ENCODE peak calls at places on chromosomes 11 and 22, in five cellular contexts. J is IMR-90, S is neuronal stem cell, X is H9, Q is trophoblast cell. O is an unnamed sample.

GRCh38 chr22:23574371-23574811 is 5.7 kb downstream of the IGLL1 start:
- DNase-seq in X (no peak), Q (peak), J (no peak), S (no peak), O (no peak)

GRCh38 chr11:71204294-71204693 is 48.1 kb downstream of the SHANK2 start:
- DNase-seq in X (no peak), Q (no peak), J (no peak), S (no peak), O (no peak)

GRCh38 chr11:116353517-116353916 is 419.3 kb downstream of the BUD13 start:
- DNase-seq in S (no peak), Q (no peak), J (no peak), X (no peak), O (no peak)

GRCh38 chr11:102244681-102245409 is 72.4 kb upstream of the BIRC3 start:
- DNase-seq in S (no peak), Q (peak), J (peak), X (no peak), O (no peak)

GRCh38 chr11:16840951-16841350 is 102.5 kb downstream of the C11orf58 start:
- DNase-seq in J (no peak), S (no peak), Q (no peak), X (no peak), O (no peak)

GRCh38 chr11:79244175-79244804 is 196.5 kb downstream of the TENM4 start:
- DNase-seq in X (no peak), S (no peak), Q (no peak), J (peak), O (no peak)

GRCh38 chr11:115287266-115287665 is 216.9 kb downstream of the CADM1 start:
- DNase-seq in J (no peak), Q (no peak), S (no peak), X (no peak), O (no peak)

GRCh38 chr22:17570851-17571631 is 7.7 kb downstream of the SLC25A18 start:
- DNase-seq in J (peak), S (no peak), Q (no peak), X (no peak), O (peak)

GRCh38 chr11:121119444-121119843 is 18.4 kb downstream of the TECTA start:
- DNase-seq in S (no peak), Q (no peak), X (no peak), J (no peak), O (no peak)

GRCh38 chr11:85867751-85868150 is 12.6 kb downstream of the CCDC83 start:
- DNase-seq in J (peak), X (no peak), Q (no peak), S (no peak), O (no peak)

GRCh38 chr11:957201-957920 is 31.7 kb downstream of the AP2A2 start:
- DNase-seq in S (no peak), X (no peak), J (no peak), Q (peak), O (no peak)

GRCh38 chr11:12182650-12183511 is 72.5 kb downstream of the MICAL2 start:
- DNase-seq in J (peak), S (no peak), X (no peak), Q (peak), O (peak)

GRCh38 chr11:75476716-75477613 is 44.0 kb upstream of the KLHL35 start:
- DNase-seq in S (no peak), X (no peak), Q (no peak), J (no peak), O (no peak)

GRCh38 chr11:75475767-75476650 is 43.0 kb upstream of the KLHL35 start:
- DNase-seq in Q (no peak), S (no peak), X (no peak), J (peak), O (no peak)

GRCh38 chr11:75473684-75474083 is 40.7 kb upstream of the KLHL35 start:
- DNase-seq in J (no peak), Q (no peak), S (no peak), X (no peak), O (no peak)

GRCh38 chr11:75474240-75474639 is 41.2 kb upstream of the KLHL35 start:
- DNase-seq in Q (no peak), J (peak), S (no peak), X (no peak), O (no peak)

GRCh38 chr11:75474878-75475766 is 42.1 kb upstream of the KLHL35 start:
- DNase-seq in X (peak), Q (no peak), S (no peak), J (peak), O (peak)
- H2BK120ac ChIP-seq in X (no peak), Q (peak), S (peak), J (peak), O (no peak)

GRCh38 chr11:10454902-10455631 is at the start of gene AMPD3:
- DNase-seq in X (peak), Q (peak), S (no peak), J (peak), O (no peak)

GRCh38 chr11:10454506-10454901 is 560 bp upstream of the AMPD3 start:
- DNase-seq in X (no peak), Q (no peak), J (no peak), S (no peak), O (no peak)

GRCh38 chr11:10455637-10456487 is 798 bp downstream of the AMPD3 start:
- DNase-seq in J (peak), Q (peak), S (peak), X (peak), O (peak)

GRCh38 chr11:10457901-10458300 is 2.8 kb downstream of the AMPD3 start:
- DNase-seq in Q (no peak), X (peak), S (no peak), J (no peak), O (no peak)

DNA sequence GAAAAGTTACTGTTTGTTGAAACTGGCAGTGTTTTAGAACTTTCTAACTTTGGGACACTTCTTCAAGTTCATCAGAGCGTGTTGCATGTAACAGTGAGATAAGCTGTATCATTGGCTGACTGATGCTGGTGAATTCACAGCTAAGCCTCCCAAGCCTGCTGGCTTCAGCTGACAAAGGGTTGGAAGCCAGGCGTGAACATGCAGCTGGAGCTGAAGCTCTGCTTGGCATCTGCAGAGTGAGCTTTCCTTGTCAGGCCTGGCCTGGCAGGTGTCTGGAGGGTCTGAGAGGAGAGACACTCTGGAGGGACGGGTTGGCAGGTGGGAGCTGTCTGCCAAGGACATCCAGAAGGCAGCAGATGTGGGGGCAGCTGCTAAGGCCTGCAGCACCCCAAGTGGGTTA is 1.5 kb downstream of the AMPD3 start:
- DNase-seq in J (no peak), Q (no peak), X (peak), S (no peak), O (peak)
- H2BK120ac ChIP-seq in J (peak), Q (no peak), X (no peak), S (no peak), O (no peak)

DNA sequence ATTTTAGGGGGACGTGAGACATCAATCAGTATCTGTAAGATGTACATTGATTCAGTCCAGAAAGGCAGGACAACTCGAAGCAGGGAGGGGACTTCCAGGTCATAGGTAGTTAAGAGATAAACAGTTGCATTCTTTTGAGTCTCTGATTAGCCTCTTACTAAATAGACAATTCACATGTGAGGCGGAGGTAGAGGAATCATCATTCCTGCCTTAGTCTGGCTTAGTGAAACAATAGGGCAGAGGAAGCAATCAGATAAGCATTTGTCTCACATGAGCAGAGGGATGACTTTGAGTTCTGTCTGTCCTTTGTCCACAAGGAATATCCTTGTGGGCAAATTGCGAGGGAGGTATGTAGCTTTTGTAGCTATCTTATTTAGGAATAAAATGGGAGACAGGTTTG is 248.3 kb downstream of the DDX10 start:
- DNase-seq in S (no peak), X (no peak), Q (peak), J (no peak), O (peak)
- H2BK120ac ChIP-seq in S (no peak), X (no peak), Q (peak), J (peak), O (no peak)

GRCh38 chr11:68838572-68838964 is 3.1 kb downstream of the CPT1A start:
- DNase-seq in X (no peak), J (no peak), S (no peak), Q (no peak), O (no peak)

GRCh38 chr11:68837583-68838571 is 3.8 kb downstream of the CPT1A start:
- DNase-seq in Q (no peak), X (no peak), S (no peak), J (no peak), O (no peak)

GRCh38 chr11:68840661-68841653 is 759 bp downstream of the CPT1A start:
- DNase-seq in S (no peak), Q (no peak), J (peak), X (no peak), O (no peak)

GRCh38 chr11:68839953-68840641 is 1.6 kb downstream of the CPT1A start:
- DNase-seq in S (no peak), X (peak), J (peak), Q (no peak), O (peak)

GRCh38 chr11:68839054-68839865 is 2.5 kb downstream of the CPT1A start:
- DNase-seq in Q (peak), J (peak), X (peak), S (peak), O (peak)
- H2BK120ac ChIP-seq in Q (no peak), J (peak), X (no peak), S (no peak), O (no peak)

GRCh38 chr22:46465793-46466192 is 71.6 kb downstream of the CELSR1 start:
- DNase-seq in X (no peak), Q (no peak), J (no peak), S (no peak), O (no peak)

GRCh38 chr22:46465348-46465725 is 72.1 kb downstream of the CELSR1 start:
- DNase-seq in J (no peak), Q (no peak), X (no peak), S (no peak), O (no peak)

GRCh38 chr22:46464701-46465347 is 72.6 kb downstream of the CELSR1 start:
- DNase-seq in J (no peak), X (no peak), S (no peak), Q (no peak), O (no peak)

GRCh38 chr22:46467006-46467405 is 70.4 kb downstream of the CELSR1 start:
- DNase-seq in Q (no peak), X (no peak), J (no peak), S (no peak), O (no peak)

DNA sequence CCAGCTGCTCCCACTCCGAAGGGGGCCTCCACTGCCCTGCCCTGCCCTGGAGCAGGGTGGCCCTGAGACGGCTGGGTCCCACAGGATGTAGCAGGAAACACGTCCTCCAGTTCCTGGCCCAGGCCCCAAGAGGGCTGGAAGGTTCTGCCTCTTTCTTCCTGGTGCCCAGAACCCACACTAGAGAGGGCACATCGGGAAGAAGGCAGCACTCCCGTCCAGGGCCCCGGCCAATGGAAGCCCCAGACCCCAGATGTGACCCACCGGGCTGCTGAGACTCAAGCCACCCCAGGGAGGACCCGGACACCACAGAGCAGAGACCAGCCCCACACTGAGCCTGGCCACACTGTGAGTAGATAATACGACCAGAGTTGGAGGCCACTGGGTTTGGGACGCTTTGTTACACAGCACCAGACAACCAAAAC is 71.2 kb downstream of the CELSR1 start:
- DNase-seq in J (no peak), X (no peak), Q (no peak), S (no peak), O (no peak)
- H2BK120ac ChIP-seq in J (no peak), X (no peak), Q (no peak), S (no peak), O (no peak)

DNA sequence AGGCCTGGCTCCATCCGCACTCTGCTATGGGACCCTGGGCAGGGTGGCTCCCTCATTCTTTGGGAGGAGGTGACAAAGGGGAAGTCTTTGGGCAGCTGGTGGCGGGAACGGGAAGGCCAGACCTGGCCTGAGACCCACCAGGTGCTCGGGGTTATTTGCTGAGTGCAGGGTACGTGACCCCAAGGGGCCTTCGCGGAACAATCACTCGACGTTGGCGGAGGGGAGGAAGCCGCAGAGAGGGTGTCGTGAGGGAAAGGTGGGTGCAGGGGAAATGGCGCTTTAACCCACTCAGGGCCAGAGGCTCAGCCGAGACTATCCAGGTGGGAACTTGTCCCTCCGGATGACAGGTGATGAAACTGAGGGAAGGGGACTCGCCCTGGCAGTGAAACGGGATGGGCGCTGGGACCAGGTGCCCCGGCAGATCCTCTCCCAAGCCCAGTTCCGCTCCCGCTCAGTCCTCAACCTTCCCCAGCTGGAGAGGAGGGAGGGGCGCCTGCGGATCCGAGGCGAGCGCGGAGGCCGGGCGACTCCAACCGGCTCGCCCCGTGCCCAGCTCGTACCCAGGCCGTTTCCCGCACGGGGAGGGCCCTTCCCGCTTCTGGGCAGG is 911 bp downstream of the A4GALT start:
- DNase-seq in J (no peak), Q (peak), X (no peak), S (no peak), O (no peak)
- H2BK120ac ChIP-seq in J (peak), Q (no peak), X (no peak), S (peak), O (no peak)

GRCh38 chr11:112364962-112365481 is 104.4 kb upstream of the PLET1 start:
- DNase-seq in Q (peak), X (no peak), S (no peak), J (peak), O (no peak)

GRCh38 chr11:112368402-112368801 is 107.7 kb upstream of the PLET1 start:
- DNase-seq in S (no peak), J (no peak), X (no peak), Q (no peak), O (no peak)

GRCh38 chr11:112366777-112367176 is 106.1 kb upstream of the PLET1 start:
- DNase-seq in Q (no peak), S (no peak), X (no peak), J (peak), O (no peak)

GRCh38 chr11:112367453-112367852 is 106.8 kb upstream of the PLET1 start:
- DNase-seq in J (no peak), X (no peak), S (no peak), Q (no peak), O (no peak)

DNA sequence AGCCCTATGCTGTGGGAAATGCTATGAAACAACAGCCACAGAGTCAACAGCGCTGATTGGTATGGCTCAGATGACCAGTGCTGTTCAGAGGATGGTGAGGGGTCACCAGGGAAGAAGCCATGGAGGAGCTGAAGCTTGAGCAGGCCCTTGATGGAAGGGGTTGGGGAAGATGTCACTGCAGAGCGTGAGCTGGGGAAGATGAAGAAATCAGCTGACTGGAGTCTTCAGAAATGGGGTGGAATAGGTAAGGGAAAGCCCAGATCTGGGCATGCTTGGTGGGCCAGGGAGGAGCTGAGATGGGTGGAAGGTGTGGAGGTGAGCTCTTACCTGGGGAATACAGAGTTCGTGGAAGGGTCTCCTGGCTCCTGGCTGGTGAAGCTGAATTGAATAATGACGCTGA is 105.4 kb upstream of the PLET1 start:
- DNase-seq in Q (no peak), S (no peak), X (no peak), J (no peak), O (no peak)
- H2BK120ac ChIP-seq in Q (no peak), S (no peak), X (no peak), J (peak), O (no peak)

GRCh38 chr22:20531154-20531403 is 23.7 kb downstream of the MED15 start:
- DNase-seq in S (no peak), X (no peak), Q (no peak), J (no peak), O (no peak)
- H2BK120ac ChIP-seq in S (no peak), X (no peak), Q (peak), J (peak), O (no peak)

GRCh38 chr11:3092603-3093141 is 35.4 kb upstream of the CARS1 start:
- DNase-seq in J (no peak), Q (no peak), S (no peak), X (no peak), O (no peak)

GRCh38 chr11:3095712-3096361 is 38.6 kb upstream of the CARS1 start:
- DNase-seq in J (peak), X (no peak), S (peak), Q (no peak), O (peak)

GRCh38 chr11:3093281-3094191 is 36.3 kb upstream of the CARS1 start:
- DNase-seq in J (no peak), S (no peak), X (peak), Q (no peak), O (peak)

GRCh38 chr11:3091846-3092602 is 34.8 kb upstream of the CARS1 start:
- DNase-seq in Q (peak), S (peak), J (peak), X (peak), O (peak)

DNA sequence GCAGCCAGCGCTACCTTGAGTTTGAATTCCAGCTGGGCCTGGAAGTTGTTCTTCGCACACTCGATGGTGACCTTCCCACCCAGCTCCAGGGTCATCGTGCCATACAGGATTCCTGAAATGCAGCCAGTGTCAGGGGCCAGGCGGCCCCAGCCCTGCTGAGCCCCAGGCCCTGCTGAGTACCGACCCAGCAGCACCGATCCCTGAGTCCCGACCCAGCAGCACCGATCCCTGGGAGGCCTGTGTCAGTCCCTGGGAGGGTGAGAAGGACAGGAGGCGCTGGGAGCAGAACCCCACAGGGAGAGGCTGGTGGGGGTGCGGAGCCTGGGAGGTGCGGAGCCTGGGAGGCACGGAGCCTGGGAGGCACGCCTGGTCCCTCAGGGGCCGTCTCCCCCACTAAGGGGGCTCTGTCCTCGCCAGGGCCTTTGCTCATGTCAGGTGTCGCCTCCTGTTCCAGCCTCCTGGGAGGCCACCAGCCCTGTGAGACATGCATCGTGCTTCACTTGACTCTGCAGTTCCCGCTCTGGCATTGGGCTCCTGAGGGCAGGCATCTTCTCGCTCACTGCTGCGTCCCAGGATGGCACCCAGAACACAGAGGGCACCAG is 37.1 kb upstream of the CARS1 start:
- DNase-seq in Q (no peak), S (no peak), X (no peak), J (no peak), O (no peak)
- H2BK120ac ChIP-seq in Q (no peak), S (no peak), X (no peak), J (peak), O (no peak)

GRCh38 chr11:114187173-114187572 is 109.0 kb upstream of the NNMT start:
- DNase-seq in S (no peak), X (no peak), Q (no peak), J (no peak), O (no peak)
- H2BK120ac ChIP-seq in S (no peak), X (no peak), Q (no peak), J (no peak), O (no peak)

O was measured in mesendoderm.